ENCODE peak calls at places on chromosomes 2 and 18, in five cellular contexts. R, F, B, D and V are unnamed samples.

GRCh38 chr2:112465373-112465772 is 16.6 kb upstream of the TTL start:
- DNase-seq in R (peak), F (peak), B (peak), D (no peak), V (peak)

GRCh38 chr2:24076849-24077534 is 866 bp upstream of the SF3B6 start:
- DNase-seq in R (peak), F (peak), B (peak), D (no peak), V (no peak)

GRCh38 chr18:79336556-79337142 is 59.1 kb upstream of the NFATC1 start:
- DNase-seq in R (no peak), F (no peak), B (no peak), D (no peak), V (no peak)

GRCh38 chr2:169736902-169737301 is 3.3 kb downstream of the KLHL23 start:
- DNase-seq in R (peak), F (peak), B (no peak), D (no peak), V (no peak)

GRCh38 chr2:31057691-31058090 is 80.5 kb downstream of the GALNT14 start:
- DNase-seq in R (no peak), F (no peak), B (no peak), D (no peak), V (no peak)

GRCh38 chr2:95110395-95110794 is 11.2 kb downstream of the MRPS5 start:
- DNase-seq in R (no peak), F (no peak), B (no peak), D (no peak), V (no peak)

GRCh38 chr2:197293252-197294007 is 17.1 kb downstream of the ANKRD44 start:
- DNase-seq in R (no peak), F (no peak), B (no peak), D (no peak), V (no peak)

GRCh38 chr2:3302751-3303582 is 74.7 kb downstream of the EIPR1 start:
- DNase-seq in R (no peak), F (no peak), B (no peak), D (no peak), V (no peak)

GRCh38 chr18:29594494-29594893 is 1417.6 kb upstream of the CDH2 start:
- DNase-seq in R (no peak), F (no peak), B (no peak), D (no peak), V (no peak)

GRCh38 chr2:102100371-102101096 is 42.0 kb upstream of the IL1R1 start:
- DNase-seq in R (peak), F (peak), B (peak), D (no peak), V (no peak)

GRCh38 chr2:26607698-26608097 is 33.5 kb downstream of the CIB4 start:
- DNase-seq in R (no peak), F (no peak), B (no peak), D (no peak), V (no peak)

GRCh38 chr2:223247136-223247535 is 195.1 kb downstream of the KCNE4 start:
- DNase-seq in R (peak), F (peak), B (peak), D (no peak), V (peak)
- TF ChIP-seq CTCF in R (peak), F (peak), B (peak), D (peak), V (peak)

GRCh38 chr2:181240844-181241243 is 216.3 kb upstream of the ITGA4 start:
- DNase-seq in R (no peak), F (no peak), B (no peak), D (no peak), V (no peak)

GRCh38 chr2:181243319-181243718 is 213.9 kb upstream of the ITGA4 start:
- DNase-seq in R (no peak), F (no peak), B (no peak), D (no peak), V (no peak)

GRCh38 chr2:181241366-181241765 is 215.8 kb upstream of the ITGA4 start:
- DNase-seq in R (no peak), F (no peak), B (no peak), D (no peak), V (no peak)

GRCh38 chr2:181235683-181236459 is 221.3 kb upstream of the ITGA4 start:
- DNase-seq in R (no peak), F (no peak), B (no peak), D (no peak), V (no peak)

GRCh38 chr2:181239400-181239799 is 217.8 kb upstream of the ITGA4 start:
- DNase-seq in R (peak), F (no peak), B (no peak), D (no peak), V (no peak)
- TF ChIP-seq CTCF in R (peak), F (no peak), B (no peak), D (peak), V (no peak)

DNA sequence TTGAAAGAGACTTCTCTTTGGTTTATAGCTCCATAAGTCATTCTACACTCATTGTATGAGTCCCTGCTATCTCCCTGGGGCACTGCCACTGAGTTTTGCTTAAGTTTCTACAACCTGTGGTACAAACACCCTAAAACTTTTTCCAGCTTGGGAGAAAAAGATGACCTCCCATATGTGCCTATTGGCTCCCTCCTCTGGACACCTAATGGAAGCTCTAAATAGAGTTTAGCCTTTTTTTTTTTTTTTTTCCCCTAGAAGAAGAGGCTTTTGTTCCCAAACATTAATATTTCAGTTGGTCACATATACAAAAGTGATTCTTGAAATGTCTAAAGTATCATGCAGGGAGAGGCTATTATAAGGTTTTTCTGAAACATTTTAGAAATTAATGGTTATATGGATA is 547.2 kb upstream of the TMEFF2 start:
- DNase-seq in R (peak), F (no peak), B (no peak), D (no peak), V (peak)
- TF ChIP-seq CTCF in R (peak), F (no peak), B (peak), D (no peak), V (peak)

GRCh38 chr2:45127891-45128290 is 118.6 kb upstream of the SIX2 start:
- DNase-seq in R (no peak), F (no peak), B (no peak), D (no peak), V (no peak)

GRCh38 chr2:45130758-45131157 is 121.5 kb upstream of the SIX2 start:
- DNase-seq in R (peak), F (no peak), B (no peak), D (no peak), V (peak)

GRCh38 chr2:45131587-45131986 is 122.3 kb upstream of the SIX2 start:
- DNase-seq in R (peak), F (no peak), B (peak), D (no peak), V (no peak)

GRCh38 chr2:45127321-45127720 is 118.1 kb upstream of the SIX2 start:
- DNase-seq in R (no peak), F (no peak), B (no peak), D (no peak), V (no peak)

DNA sequence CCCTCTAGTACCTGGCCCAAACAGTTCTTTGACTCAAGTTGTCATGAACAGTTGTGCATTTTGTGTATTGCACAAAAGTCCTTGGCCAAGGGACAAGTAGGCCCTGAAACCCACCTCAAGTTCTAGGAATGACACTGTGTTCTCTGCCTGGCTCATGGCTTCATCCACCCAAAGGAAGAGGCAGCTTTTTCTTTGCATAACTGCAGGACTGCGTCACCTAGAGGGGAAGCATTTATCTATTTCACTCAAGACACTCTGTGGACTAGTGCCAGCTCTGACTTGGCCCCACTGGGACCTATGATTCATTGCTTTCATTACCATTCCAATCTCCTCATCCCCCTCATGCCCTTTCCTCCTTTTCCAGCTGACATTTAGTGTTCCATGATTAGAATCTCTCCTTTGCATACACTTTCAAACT is 119.3 kb upstream of the SIX2 start:
- DNase-seq in R (peak), F (peak), B (peak), D (no peak), V (peak)
- TF ChIP-seq CTCF in R (peak), F (no peak), B (no peak), D (peak), V (no peak)

GRCh38 chr2:54704238-54704637 is 19.2 kb upstream of the EML6 start:
- DNase-seq in R (no peak), F (no peak), B (no peak), D (no peak), V (no peak)

GRCh38 chr2:54701029-54701428 is 22.4 kb upstream of the EML6 start:
- DNase-seq in R (peak), F (no peak), B (no peak), D (no peak), V (no peak)

GRCh38 chr2:54708584-54709340 is 14.7 kb upstream of the EML6 start:
- DNase-seq in R (no peak), F (peak), B (no peak), D (no peak), V (no peak)

GRCh38 chr2:54706622-54707021 is 16.8 kb upstream of the EML6 start:
- DNase-seq in R (no peak), F (no peak), B (no peak), D (no peak), V (no peak)

GRCh38 chr2:54704688-54705605 is 18.5 kb upstream of the EML6 start:
- DNase-seq in R (peak), F (peak), B (peak), D (no peak), V (peak)
- TF ChIP-seq CTCF in R (peak), F (peak), B (peak), D (no peak), V (peak)

DNA sequence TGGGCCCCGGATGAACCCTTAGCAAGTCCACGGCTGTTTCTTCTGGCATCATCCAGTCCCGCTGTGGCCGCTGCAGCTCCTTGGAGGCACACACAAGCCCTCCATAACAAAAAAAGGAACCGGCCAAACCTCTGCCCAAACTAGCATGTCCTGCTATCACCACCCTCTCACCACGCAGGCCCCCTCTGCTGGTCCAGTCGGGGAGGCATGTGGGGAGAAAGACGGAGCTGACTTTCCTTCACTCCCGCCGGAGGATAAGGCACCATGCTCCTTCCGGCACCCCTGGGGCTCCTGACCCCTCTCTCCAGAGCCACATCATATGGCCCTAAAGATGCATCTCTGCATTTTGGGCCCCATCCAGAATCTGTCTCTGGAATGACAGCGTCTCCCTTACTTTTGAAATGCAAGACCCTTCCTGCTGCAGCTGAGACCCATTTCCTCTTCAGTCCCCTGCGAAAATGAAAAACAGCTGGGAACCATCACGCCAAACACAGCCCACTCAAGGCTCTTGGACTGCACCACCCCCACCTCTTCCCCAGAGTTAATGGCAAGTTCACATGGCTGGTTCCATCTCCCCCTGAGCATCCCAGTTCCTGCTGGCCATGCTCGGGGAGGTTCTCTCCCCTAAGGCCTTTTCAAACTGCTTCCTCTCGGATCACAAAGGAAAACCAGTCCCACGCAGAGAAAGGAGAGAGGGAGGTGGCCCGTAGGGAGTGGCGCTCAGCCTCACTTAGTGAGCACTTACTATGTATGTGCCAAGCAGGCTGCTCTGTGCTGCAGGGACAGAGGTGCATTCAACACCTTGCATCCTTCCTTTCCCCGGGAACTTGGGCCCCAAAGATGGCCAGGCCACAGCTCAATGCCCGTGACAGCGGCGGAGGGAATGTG is 35.2 kb upstream of the MLPH start:
- DNase-seq in R (peak), F (peak), B (no peak), D (no peak), V (no peak)
- TF ChIP-seq CTCF in R (peak), F (peak), B (peak), D (no peak), V (no peak)

GRCh38 chr18:40957533-40958070 is 997.4 kb upstream of the PIK3C3 start:
- DNase-seq in R (no peak), F (no peak), B (no peak), D (no peak), V (no peak)
- TF ChIP-seq CTCF in R (no peak), F (no peak), B (no peak), D (no peak), V (no peak)